ENCODE peak calls at places on chromosomes 16 and 17, in four cellular contexts. U, V, G and O are unnamed samples.
A peak's percentile ranks its signal among the peaks of the same experiment; 100 is the strongest.

GRCh38 chr17:61406871-61407210 is 7.2 kb downstream of the TBX2 start:
- DNase-seq in U (peak; percentile 39), G (no peak), V (peak; percentile 12), O (no peak)

GRCh38 chr16:31177136-31177535 is 2.8 kb upstream of the FUS start:
- DNase-seq in G (no peak), U (peak; percentile 68), V (no peak), O (no peak)

GRCh38 chr17:10151667-10152496 is 46.5 kb downstream of the GAS7 start:
- DNase-seq in G (no peak), V (no peak), U (peak; percentile 57), O (no peak)

GRCh38 chr16:4116328-4117249 is at the start of gene ADCY9:
- DNase-seq in V (peak; percentile 61), U (peak; percentile 91), G (peak; percentile 34), O (no peak)

GRCh38 chr16:76531236-76531635 is 254.0 kb downstream of the CNTNAP4 start:
- DNase-seq in U (no peak), G (no peak), V (no peak), O (no peak)

GRCh38 chr16:56938664-56939513 is 6.9 kb downstream of the HERPUD1 start:
- DNase-seq in G (no peak), U (no peak), V (no peak), O (no peak)

GRCh38 chr17:49755681-49756283 is 8.1 kb downstream of the FAM117A start:
- DNase-seq in G (no peak), U (no peak), V (no peak), O (no peak)

GRCh38 chr17:63573634-63574033 is 23.4 kb downstream of the DCAF7 start:
- DNase-seq in G (no peak), U (no peak), V (no peak), O (no peak)

GRCh38 chr17:45782889-45783592 is 1.1 kb upstream of the CRHR1 start:
- DNase-seq in U (no peak), G (no peak), V (no peak), O (no peak)

GRCh38 chr17:21288581-21289017 is 4.1 kb downstream of the MAP2K3 start:
- DNase-seq in V (no peak), G (no peak), U (no peak), O (peak; percentile 71)

GRCh38 chr16:56643080-56643778 is 4.8 kb downstream of the MT1A start:
- DNase-seq in V (peak; percentile 75), U (peak; percentile 90), G (peak; percentile 38), O (peak; percentile 91)

GRCh38 chr16:86531641-86532525 is 21.6 kb downstream of the FOXF1 start:
- DNase-seq in V (no peak), G (no peak), U (peak; percentile 59), O (no peak)